ENCODE peak calls at places on chromosomes 13 and 19, in five cellular contexts. D, L, U, I and H are unnamed samples.

GRCh38 chr13:32048816-32049215 is 17.2 kb downstream of the FRY start:
- DNase-seq in D (no peak), U (peak), L (peak), I (no peak), H (no peak)

GRCh38 chr19:18401580-18402112 is 4.2 kb upstream of the LRRC25 start:
- DNase-seq in L (peak), I (peak), D (no peak), U (peak), H (peak)

GRCh38 chr13:50994651-50995050 is 85.1 kb downstream of the RNASEH2B start:
- DNase-seq in D (no peak), I (no peak), U (no peak), L (no peak), H (no peak)

GRCh38 chr19:17240062-17240854 is 5.5 kb downstream of the NR2F6 start:
- DNase-seq in I (no peak), D (no peak), L (no peak), U (no peak), H (no peak)

GRCh38 chr19:57241181-57241580 is 749 bp downstream of the ZNF805 start:
- DNase-seq in D (no peak), L (peak), I (peak), U (peak), H (peak)

GRCh38 chr13:98018293-98018692 is 64.8 kb downstream of the IPO5 start:
- DNase-seq in I (no peak), D (no peak), L (no peak), U (no peak), H (no peak)

GRCh38 chr13:21344662-21345176 is 114.4 kb downstream of the ZDHHC20 start:
- DNase-seq in L (no peak), U (no peak), I (no peak), D (peak), H (no peak)

GRCh38 chr19:6196361-6196760 is 60.9 kb downstream of the ACSBG2 start:
- DNase-seq in U (no peak), L (no peak), I (no peak), D (no peak), H (no peak)

GRCh38 chr19:2374808-2375207 is 14.7 kb downstream of the TMPRSS9 start:
- DNase-seq in I (no peak), D (no peak), L (no peak), U (no peak), H (no peak)

GRCh38 chr13:110965038-110965754 is 50.3 kb upstream of the ANKRD10 start:
- DNase-seq in D (no peak), L (peak), U (peak), I (no peak), H (peak)

GRCh38 chr19:14480695-14481069 is 5.5 kb upstream of the PTGER1 start:
- DNase-seq in L (peak), D (no peak), I (no peak), U (peak), H (no peak)

GRCh38 chr19:49761625-49762311 is 1.3 kb downstream of the TSKS start:
- DNase-seq in D (peak), I (peak), L (peak), U (no peak), H (no peak)

GRCh38 chr13:50909605-50910482 is at the start of gene RNASEH2B:
- DNase-seq in D (peak), U (peak), I (peak), L (peak), H (peak)

GRCh38 chr13:42990147-42990990 is 1.7 kb downstream of the EPSTI1 start:
- DNase-seq in D (no peak), L (peak), I (no peak), U (no peak), H (no peak)

GRCh38 chr19:2495130-2495641 is 19.3 kb downstream of the GADD45B start:
- DNase-seq in U (peak), L (peak), I (peak), D (peak), H (peak)

GRCh38 chr19:4496304-4496703 is 22.0 kb downstream of the PLIN4 start:
- DNase-seq in L (no peak), U (no peak), I (no peak), D (no peak), H (no peak)

GRCh38 chr13:63840551-63841421 is 2425.1 kb upstream of the PCDH20 start:
- DNase-seq in U (no peak), D (no peak), I (no peak), L (no peak), H (no peak)

GRCh38 chr13:98285317-98285716 is 108.2 kb upstream of the RNF113B start:
- DNase-seq in L (no peak), I (no peak), D (no peak), U (peak), H (no peak)

GRCh38 chr13:37869506-37869755 is 141 bp downstream of the TRPC4 start:
- DNase-seq in U (peak), D (no peak), L (no peak), I (no peak), H (no peak)

GRCh38 chr13:32086791-32087441 is 55.3 kb downstream of the FRY start:
- DNase-seq in U (no peak), L (no peak), D (no peak), I (no peak), H (no peak)

GRCh38 chr19:6108721-6109633 is 1.3 kb downstream of the RFX2 start:
- DNase-seq in I (peak), D (peak), U (peak), L (peak), H (peak)

GRCh38 chr13:40433577-40433976 is 232.9 kb downstream of the FOXO1 start:
- DNase-seq in I (no peak), L (no peak), U (no peak), D (peak), H (no peak)

GRCh38 chr19:46660008-46660517 is 919 bp downstream of the DACT3 start:
- DNase-seq in D (peak), L (no peak), I (peak), U (no peak), H (no peak)

GRCh38 chr13:113178070-113178895 is 19.8 kb downstream of the PROZ start:
- DNase-seq in I (peak), L (peak), D (no peak), U (peak), H (peak)

GRCh38 chr13:101919541-101920306 is 467.2 kb downstream of the ITGBL1 start:
- DNase-seq in L (peak), I (peak), D (no peak), U (peak), H (no peak)

GRCh38 chr13:75762967-75763366 is 126.8 kb downstream of the LMO7 start:
- DNase-seq in L (no peak), I (no peak), D (no peak), U (peak), H (no peak)

GRCh38 chr13:101231751-101232428 is 184.4 kb downstream of the NALCN start:
- DNase-seq in L (peak), I (peak), D (no peak), U (no peak), H (peak)

GRCh38 chr13:99340638-99341037 is 33.4 kb upstream of the GPR183 start:
- DNase-seq in L (no peak), U (no peak), D (no peak), I (no peak), H (no peak)

GRCh38 chr19:4851551-4852290 is 15.7 kb downstream of the PLIN3 start:
- DNase-seq in U (peak), D (peak), L (peak), I (peak), H (no peak)